ENCODE peak calls at places on chromosomes 13 and 19, in five cellular contexts. A is body of pancreas, B is IMR-90, O is thyroid gland, W is breast epithelium. P is an unnamed sample.
A peak's percentile ranks its signal among the peaks of the same experiment; 100 is the strongest.

GRCh38 chr13:75294110-75294509 is 187.9 kb downstream of the TBC1D4 start:
- DNase-seq in B (no peak), W (no peak), A (no peak), O (no peak), P (no peak)

GRCh38 chr13:110278859-110279258 is 28.1 kb downstream of the COL4A1 start:
- DNase-seq in O (no peak), B (no peak), A (no peak), W (no peak), P (no peak)

GRCh38 chr19:35901854-35902661 is at the start of gene HCST:
- DNase-seq in O (no peak), A (no peak), B (peak; percentile 22), W (no peak), P (peak; percentile 86)

GRCh38 chr19:36032251-36033104 is at the start of gene CLIP3:
- DNase-seq in O (peak; percentile 14), B (peak; percentile 62), W (no peak), A (no peak), P (no peak)

GRCh38 chr13:110869805-110870706 is 44.8 kb downstream of the ANKRD10 start:
- DNase-seq in W (peak; percentile 90), B (peak; percentile 100), O (peak; percentile 82), A (peak; percentile 90), P (peak; percentile 78)

GRCh38 chr13:109719962-109720646 is 66.3 kb downstream of the IRS2 start:
- DNase-seq in B (no peak), W (no peak), O (no peak), A (no peak), P (no peak)

GRCh38 chr19:4639531-4640246 is 373 bp downstream of the TNFAIP8L1 start:
- DNase-seq in W (no peak), O (peak; percentile 19), A (peak; percentile 43), B (no peak), P (peak; percentile 87)

GRCh38 chr19:5341448-5341820 is 822 bp upstream of the PTPRS start:
- DNase-seq in B (no peak), W (no peak), A (no peak), O (no peak), P (no peak)

GRCh38 chr19:35089554-35089953 is 26.1 kb upstream of the FXYD3 start:
- DNase-seq in O (no peak), A (no peak), B (no peak), W (no peak), P (no peak)

GRCh38 chr19:38674388-38675133 is 27.1 kb downstream of the ACTN4 start:
- DNase-seq in W (peak; percentile 90), B (peak; percentile 49), A (no peak), O (no peak), P (no peak)

GRCh38 chr13:92137519-92137918 is 739.1 kb downstream of the GPC5 start:
- DNase-seq in A (no peak), O (peak; percentile 28), W (no peak), B (no peak), P (no peak)

GRCh38 chr13:23551213-23552008 is 18.8 kb upstream of the TNFRSF19 start:
- DNase-seq in A (no peak), B (no peak), W (no peak), O (no peak), P (no peak)

GRCh38 chr19:4557971-4558941 is 1.2 kb downstream of the SEMA6B start:
- DNase-seq in O (no peak), W (no peak), B (no peak), A (peak; percentile 61), P (peak; percentile 85)

GRCh38 chr13:99659234-99659633 is 158.0 kb downstream of the TM9SF2 start:
- DNase-seq in A (no peak), W (no peak), B (no peak), O (no peak), P (no peak)

GRCh38 chr13:97114696-97115095 is 107.4 kb upstream of the MBNL2 start:
- DNase-seq in A (no peak), B (no peak), O (no peak), W (no peak), P (no peak)

GRCh38 chr13:49256841-49257240 is 9.1 kb downstream of the CDADC1 start:
- DNase-seq in W (no peak), O (no peak), B (peak; percentile 10), A (no peak), P (no peak)

GRCh38 chr19:18475762-18476331 is 37.9 kb upstream of the ISYNA1 start:
- DNase-seq in W (no peak), B (no peak), O (no peak), A (no peak), P (peak; percentile 70)

GRCh38 chr13:30240608-30241007 is 66.7 kb downstream of the KATNAL1 start:
- DNase-seq in A (no peak), B (no peak), O (no peak), W (no peak), P (no peak)

GRCh38 chr13:98927954-98928927 is 49.6 kb downstream of the DOCK9 start:
- DNase-seq in O (no peak), B (peak; percentile 58), W (no peak), A (no peak), P (no peak)

GRCh38 chr19:18274776-18275356 is 614 bp upstream of the IQCN start:
- DNase-seq in W (peak; percentile 89), B (peak; percentile 89), A (peak; percentile 91), O (peak; percentile 84), P (peak; percentile 83)

GRCh38 chr13:29743229-29743786 is 107.1 kb downstream of the UBL3 start:
- DNase-seq in B (peak; percentile 79), A (no peak), W (peak; percentile 51), O (peak; percentile 19), P (no peak)

GRCh38 chr19:3606174-3606689 is 443 bp downstream of the TBXA2R start:
- DNase-seq in B (no peak), O (peak; percentile 31), A (peak; percentile 53), W (peak; percentile 51), P (peak; percentile 85)

GRCh38 chr19:32172761-32173160 is 172.6 kb upstream of the ZNF507 start:
- DNase-seq in O (no peak), B (no peak), W (no peak), A (no peak), P (no peak)

GRCh38 chr19:34851277-34851804 is 75.4 kb upstream of the ZNF30 start:
- DNase-seq in A (no peak), W (no peak), O (no peak), B (no peak), P (no peak)

GRCh38 chr13:48456546-48456945 is 43.6 kb upstream of the LPAR6 start:
- DNase-seq in B (no peak), O (no peak), W (no peak), A (no peak), P (no peak)

GRCh38 chr13:25967144-25967543 is 84.7 kb downstream of the SHISA2 start:
- DNase-seq in W (no peak), O (no peak), A (no peak), B (no peak), P (no peak)

GRCh38 chr13:112634102-112634501 is 46.1 kb upstream of the TUBGCP3 start:
- DNase-seq in O (no peak), B (no peak), A (no peak), W (no peak), P (peak; percentile 24)

GRCh38 chr19:45115809-45116615 is 23.0 kb downstream of the PPP1R37 start:
- DNase-seq in A (no peak), O (no peak), W (no peak), B (no peak), P (no peak)

DNA sequence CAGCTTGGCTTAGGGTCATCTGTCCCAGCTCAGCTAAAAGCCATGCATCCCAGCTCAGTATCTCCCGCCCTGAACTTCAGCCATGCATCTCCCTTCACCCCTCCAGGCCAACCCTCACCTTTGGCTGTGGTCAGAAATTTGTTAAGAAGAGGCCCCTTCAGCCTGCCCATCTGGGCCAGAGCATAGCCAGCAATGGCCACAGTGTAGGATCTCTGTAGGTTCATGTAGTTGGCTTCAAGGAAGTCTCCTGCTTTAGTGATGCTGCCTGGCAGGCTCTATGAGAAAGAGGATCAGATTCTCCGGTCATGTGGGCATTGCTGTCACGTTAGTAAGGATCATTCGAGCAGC is 16.6 kb upstream of the TNFSF14 start:
- DNase-seq in O (no peak), W (no peak), B (no peak), A (no peak), P (peak; percentile 20)
- TF ChIP-seq CTCF in O (no peak), W (no peak), B (no peak), A (no peak), P (no peak)

GRCh38 chr13:20997301-20998061 is 63.9 kb downstream of the LATS2 start:
- DNase-seq in W (no peak), A (no peak), B (peak; percentile 98), O (no peak), P (no peak)
- H3K4me3 ChIP-seq in W (no peak overlapping the region), A (no peak overlapping the region), B (no peak overlapping the region), O (no peak overlapping the region), P (no peak overlapping the region)

DNA sequence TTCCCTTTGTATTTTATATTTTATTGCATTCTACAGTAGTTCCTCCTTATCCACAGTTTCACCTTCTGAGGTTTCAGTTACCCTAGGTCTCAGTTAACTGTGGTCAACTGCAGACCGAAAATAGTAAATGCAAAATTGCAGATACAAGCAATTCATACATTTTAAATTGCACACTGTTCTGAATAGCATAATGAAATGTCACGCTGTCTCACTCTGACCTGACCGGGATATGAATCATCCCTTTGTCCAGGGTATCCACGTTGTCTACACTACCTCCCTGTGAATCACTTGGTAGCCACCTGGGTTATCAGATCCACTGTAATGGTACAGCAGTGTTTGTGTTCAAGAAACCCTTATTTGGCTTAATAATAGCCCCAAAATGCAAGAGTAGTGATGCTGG is 325.0 kb downstream of the DNAJC15 start:
- DNase-seq in B (peak; percentile 62), A (no peak), W (no peak), O (no peak), P (no peak)
- TF ChIP-seq POLR2A in B (no peak), A (no peak), W (no peak), O (no peak), P (no peak)

DNA sequence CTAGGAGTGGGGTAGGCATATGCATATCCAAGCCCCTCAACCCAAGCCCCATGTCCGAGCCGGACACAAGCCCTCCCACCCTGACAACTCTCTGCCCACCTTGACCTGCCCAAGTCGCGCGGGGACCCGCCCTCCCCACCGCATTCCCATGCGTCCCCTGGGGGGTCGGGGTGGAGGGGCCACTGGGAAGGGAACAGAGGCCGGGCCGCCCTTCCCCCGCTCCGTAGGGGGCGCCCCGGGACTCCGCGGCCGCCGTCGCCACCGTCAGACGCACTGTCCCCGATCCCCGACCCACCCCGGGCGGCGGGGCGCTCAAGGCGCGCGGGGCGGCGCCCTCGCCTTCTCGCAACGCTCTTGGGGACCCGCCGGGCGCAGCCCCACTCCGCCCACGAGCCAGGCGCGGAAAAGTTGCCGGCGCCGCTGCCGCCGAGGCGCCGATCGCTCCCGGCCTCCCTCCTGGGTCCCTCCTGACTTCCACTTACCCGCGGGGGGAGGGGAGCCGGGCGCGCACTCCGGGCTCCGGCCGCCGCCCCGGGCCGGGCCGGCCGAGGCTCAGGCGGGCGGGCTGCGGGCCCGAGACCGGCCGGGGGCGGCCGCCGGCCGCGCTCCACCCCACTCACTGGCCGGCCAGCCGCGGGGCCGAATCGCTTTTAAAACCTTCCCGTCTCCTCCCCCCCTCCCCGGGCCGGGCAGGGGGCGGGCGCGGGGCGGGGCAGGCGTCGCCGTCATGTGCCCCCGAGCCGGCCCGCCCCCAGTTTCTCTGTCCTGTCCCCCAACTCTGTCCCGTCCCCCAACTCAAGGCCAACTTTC is 34.4 kb upstream of the NANOS3 start:
- DNase-seq in B (peak; percentile 65), O (peak; percentile 83), A (peak; percentile 83), W (peak; percentile 90), P (peak; percentile 93)
- TF ChIP-seq CTCF in B (no peak), O (no peak), A (no peak), W (no peak), P (no peak)

P was measured in spleen.